ENCODE peak calls at places on chromosomes 16 and 17, in nine cellular contexts. J is foreskin keratinocyte; B is gastrocnemius medialis; S is body of pancreas; N is IMR-90; U is fibroblast of lung; L is mucosa of descending colon; C is CD8-positive, alpha-beta T cell; D is dorsolateral prefrontal cortex. X is an unnamed sample.

GRCh38 chr16:55760665-55761035 is 72.2 kb downstream of the CES1 start:
- DNase-seq in J (no peak), B (no peak), S (no peak), N (no peak), U (peak), L (no peak), C (no peak), D (no peak), X (peak)

GRCh38 chr17:64200080-64201042 is 62.7 kb downstream of the TEX2 start:
- DNase-seq in J (no peak), B (no peak), S (no peak), N (peak), U (peak), L (no peak), C (no peak), D (no peak), X (no peak)

GRCh38 chr16:66623755-66624154 is 19.3 kb downstream of the CMTM3 start:
- DNase-seq in J (no peak), B (no peak), S (no peak), N (no peak), U (no peak), L (no peak), C (no peak), D (no peak), X (no peak)

GRCh38 chr17:28900986-28901726 is 1.7 kb downstream of the DHRS13 start:
- DNase-seq in J (no peak), B (no peak), S (no peak), N (no peak), U (no peak), L (no peak), C (no peak), D (no peak), X (no peak)

GRCh38 chr17:79803997-79804855 is 7.3 kb upstream of the CBX8 start:
- DNase-seq in J (no peak), B (no peak), S (no peak), N (no peak), U (peak), L (no peak), C (no peak), D (no peak), X (no peak)

GRCh38 chr16:80601182-80601581 is 60.4 kb downstream of the DYNLRB2 start:
- DNase-seq in J (no peak), B (no peak), S (no peak), N (no peak), U (no peak), L (no peak), C (no peak), D (no peak), X (no peak)

GRCh38 chr17:38324732-38325131 is 19.0 kb downstream of the GPR179 start:
- DNase-seq in J (no peak), B (no peak), S (no peak), N (no peak), U (no peak), L (no peak), C (no peak), D (no peak), X (no peak)

GRCh38 chr17:58535431-58535830 is 21.0 kb upstream of the MTMR4 start:
- DNase-seq in J (no peak), B (no peak), S (no peak), N (peak), U (peak), L (no peak), C (no peak), D (no peak), X (no peak)

GRCh38 chr17:77700165-77700881 is 258.2 kb upstream of the TNRC6C start:
- DNase-seq in J (no peak), B (no peak), S (no peak), N (no peak), U (no peak), L (no peak), C (no peak), D (no peak), X (no peak)

GRCh38 chr16:47732806-47733150 is 271.6 kb downstream of the PHKB start:
- DNase-seq in J (peak), B (no peak), S (no peak), N (peak), U (peak), L (no peak), C (no peak), D (no peak), X (no peak)

GRCh38 chr17:42548070-42548837 is 4.5 kb upstream of the HSD17B1 start:
- DNase-seq in J (peak), B (no peak), S (peak), N (no peak), U (no peak), L (peak), C (peak), D (no peak), X (peak)

GRCh38 chr17:29784661-29785060 is 145.4 kb downstream of the SSH2 start:
- DNase-seq in J (peak), B (no peak), S (no peak), N (peak), U (peak), L (no peak), C (no peak), D (no peak), X (no peak)

GRCh38 chr17:37713624-37714023 is 31.2 kb downstream of the HNF1B start:
- DNase-seq in J (no peak), B (no peak), S (peak), N (no peak), U (no peak), L (no peak), C (no peak), D (no peak), X (no peak)

GRCh38 chr16:85681255-85681654 is 7.5 kb downstream of the GINS2 start:
- DNase-seq in J (no peak), B (no peak), S (no peak), N (no peak), U (no peak), L (peak), C (no peak), D (no peak), X (no peak)

GRCh38 chr16:69150146-69150865 is 17.9 kb downstream of the UTP4 start:
- DNase-seq in J (peak), B (peak), S (peak), N (peak), U (peak), L (peak), C (no peak), D (peak), X (peak)

GRCh38 chr17:8747731-8748130 is 3.1 kb upstream of the CCDC42 start:
- DNase-seq in J (no peak), B (no peak), S (no peak), N (no peak), U (no peak), L (no peak), C (no peak), D (no peak), X (no peak)

GRCh38 chr17:11643851-11644250 is 45.6 kb downstream of the DNAH9 start:
- DNase-seq in J (no peak), B (no peak), S (no peak), N (no peak), U (no peak), L (no peak), C (no peak), D (no peak), X (no peak)

GRCh38 chr17:49882434-49882833 is 34.6 kb upstream of the TAC4 start:
- DNase-seq in J (no peak), B (no peak), S (no peak), N (no peak), U (no peak), L (no peak), C (no peak), D (no peak), X (no peak)

GRCh38 chr17:6274310-6274709 is 160.6 kb downstream of the AIPL1 start:
- DNase-seq in J (no peak), B (no peak), S (no peak), N (no peak), U (no peak), L (no peak), C (no peak), D (no peak), X (no peak)

GRCh38 chr17:75864448-75864871 is 9.3 kb upstream of the WBP2 start:
- DNase-seq in J (peak), B (no peak), S (peak), N (peak), U (peak), L (peak), C (peak), D (no peak), X (no peak)

GRCh38 chr16:55115506-55115905 is 184.8 kb downstream of the IRX5 start:
- DNase-seq in J (no peak), B (no peak), S (no peak), N (no peak), U (no peak), L (no peak), C (no peak), D (no peak), X (no peak)

GRCh38 chr16:3971261-3971660 is 90.7 kb upstream of the CREBBP start:
- DNase-seq in J (peak), B (no peak), S (no peak), N (peak), U (peak), L (no peak), C (no peak), D (no peak), X (no peak)

GRCh38 chr17:83194189-83194565 is 114.8 kb downstream of the METRNL start:
- DNase-seq in J (no peak), B (no peak), S (peak), N (no peak), U (no peak), L (no peak), C (no peak), D (peak), X (no peak)

GRCh38 chr16:67944690-67945391 is 921 bp upstream of the LCAT start:
- DNase-seq in J (no peak), B (no peak), S (no peak), N (no peak), U (no peak), L (no peak), C (no peak), D (no peak), X (no peak)

GRCh38 chr17:33936764-33937163 is 318.3 kb upstream of the CCL2 start:
- DNase-seq in J (no peak), B (no peak), S (no peak), N (no peak), U (no peak), L (no peak), C (no peak), D (no peak), X (no peak)

GRCh38 chr16:12245923-12246290 is 269.4 kb downstream of the SNX29 start:
- DNase-seq in J (no peak), B (no peak), S (peak), N (no peak), U (no peak), L (peak), C (no peak), D (no peak), X (no peak)

GRCh38 chr17:13518271-13519000 is 83.3 kb downstream of the HS3ST3A1 start:
- DNase-seq in J (no peak), B (no peak), S (no peak), N (peak), U (peak), L (no peak), C (no peak), D (no peak), X (no peak)

GRCh38 chr16:3672571-3673041 is 18.1 kb downstream of the DNASE1 start:
- DNase-seq in J (no peak), B (no peak), S (no peak), N (no peak), U (no peak), L (no peak), C (no peak), D (no peak), X (no peak)

GRCh38 chr17:34980681-34981537 is 597 bp downstream of the LIG3 start:
- DNase-seq in J (peak), B (peak), S (peak), N (peak), U (peak), L (peak), C (peak), D (peak), X (peak)

GRCh38 chr17:33017366-33017765 is 25.7 kb downstream of the SPACA3 start:
- DNase-seq in J (no peak), B (no peak), S (no peak), N (no peak), U (no peak), L (no peak), C (no peak), D (no peak), X (no peak)

GRCh38 chr16:13897806-13898205 is 22.1 kb upstream of the ERCC4 start:
- DNase-seq in J (no peak), B (no peak), S (no peak), N (no peak), U (no peak), L (no peak), C (no peak), D (no peak), X (no peak)

GRCh38 chr16:13892301-13892700 is 27.7 kb upstream of the ERCC4 start:
- DNase-seq in J (no peak), B (no peak), S (no peak), N (no peak), U (no peak), L (no peak), C (no peak), D (no peak), X (no peak)

GRCh38 chr16:13895516-13895915 is 24.4 kb upstream of the ERCC4 start:
- DNase-seq in J (no peak), B (no peak), S (no peak), N (no peak), U (no peak), L (no peak), C (no peak), D (no peak), X (no peak)

GRCh38 chr16:13898233-13898632 is 21.7 kb upstream of the ERCC4 start:
- DNase-seq in J (no peak), B (no peak), S (no peak), N (no peak), U (no peak), L (no peak), C (no peak), D (no peak), X (no peak)

DNA sequence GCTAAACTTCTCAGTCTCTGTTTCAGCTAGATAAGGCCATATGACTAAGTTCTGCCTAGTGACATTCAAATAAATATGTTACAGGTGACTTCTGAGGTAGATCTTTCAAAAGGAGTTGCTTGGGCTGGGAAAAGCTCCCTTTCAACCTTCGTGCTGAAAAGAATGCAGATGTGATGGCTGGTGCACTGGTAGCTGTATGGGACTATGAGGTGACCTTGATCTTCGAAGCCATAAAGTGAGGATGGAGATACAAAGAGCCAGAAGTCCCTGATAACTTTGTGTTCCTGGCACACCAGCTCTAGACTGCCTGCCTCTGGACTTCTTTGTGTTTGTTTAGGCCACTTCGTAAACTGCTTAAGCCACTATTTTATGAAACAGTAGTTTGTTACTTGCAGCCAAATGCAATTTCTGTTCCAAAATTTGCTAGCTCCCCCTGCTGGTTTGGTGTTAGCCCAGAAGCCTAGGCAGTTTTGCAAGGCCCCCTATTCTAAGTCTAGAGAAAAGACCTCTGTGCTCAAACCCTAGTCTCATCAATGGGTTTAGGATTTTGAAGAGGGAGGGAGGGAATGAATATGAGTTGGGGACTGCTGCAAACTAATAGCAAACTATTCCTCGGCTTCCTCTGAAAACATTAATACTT is 23.3 kb upstream of the ERCC4 start:
- DNase-seq in J (no peak), B (no peak), S (no peak), N (peak), U (peak), L (no peak), C (no peak), D (no peak), X (no peak)
- TF ChIP-seq CTCF in J (peak), B (no peak), S (no peak), N (peak), U (peak), L (no peak), C (no peak), D (no peak), X (peak)

GRCh38 chr17:1203967-1204291 is 24.1 kb upstream of the ABR start:
- DNase-seq in J (no peak), B (no peak), S (no peak), N (no peak), U (no peak), L (no peak), C (no peak), D (no peak), X (no peak)

GRCh38 chr17:1200440-1200839 is 20.7 kb upstream of the ABR start:
- DNase-seq in J (no peak), B (no peak), S (no peak), N (no peak), U (no peak), L (no peak), C (no peak), D (no peak), X (no peak)

GRCh38 chr17:1206016-1206787 is 26.4 kb upstream of the ABR start:
- DNase-seq in J (no peak), B (no peak), S (peak), N (no peak), U (no peak), L (no peak), C (no peak), D (no peak), X (no peak)

GRCh38 chr17:1201132-1201702 is 21.4 kb upstream of the ABR start:
- DNase-seq in J (no peak), B (no peak), S (peak), N (no peak), U (no peak), L (no peak), C (peak), D (no peak), X (no peak)

DNA sequence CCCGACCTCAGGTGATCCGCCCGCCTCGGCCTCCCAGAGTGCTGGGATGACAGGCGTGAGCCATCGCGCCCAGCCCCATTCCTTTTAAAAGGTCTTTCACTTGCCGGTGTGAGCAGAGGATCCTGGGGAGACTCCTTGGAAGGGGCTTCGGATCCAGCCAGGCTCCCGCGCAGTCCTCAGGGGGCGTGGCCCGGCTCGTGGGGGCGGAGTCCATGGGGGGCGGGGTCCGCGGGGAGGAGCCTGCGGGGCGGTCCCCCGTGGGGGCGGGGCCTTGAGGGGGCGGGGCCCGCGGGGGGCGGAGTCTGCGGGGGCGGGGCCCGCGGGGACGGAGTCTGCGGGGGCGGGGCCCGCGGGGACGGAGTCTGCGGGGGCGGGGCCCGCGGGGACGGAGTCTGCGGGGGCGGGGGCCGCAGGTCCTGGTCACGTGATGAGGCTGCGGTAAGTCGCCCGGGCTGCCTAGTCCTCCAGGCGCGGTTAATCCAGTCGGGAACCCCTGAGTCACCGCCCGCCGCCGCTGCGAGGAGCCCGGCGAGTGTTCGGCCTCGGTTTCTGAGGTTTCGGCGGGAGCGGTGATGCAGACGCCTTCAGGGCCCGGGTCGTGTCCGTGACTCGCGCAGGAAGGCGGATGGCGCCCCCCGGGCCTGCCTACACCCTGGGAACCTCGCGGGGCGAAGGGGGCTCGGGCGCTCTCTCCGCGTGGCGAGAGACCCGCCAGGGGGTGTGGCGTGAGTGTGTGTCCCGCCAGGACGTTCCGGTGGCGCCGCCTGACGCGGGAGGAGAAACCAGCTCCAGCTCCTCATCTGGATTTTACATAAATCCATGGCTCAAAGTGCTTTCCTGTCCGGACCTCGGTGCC is 23.6 kb upstream of the ABR start:
- DNase-seq in J (peak), B (peak), S (peak), N (peak), U (peak), L (peak), C (peak), D (no peak), X (peak)
- TF ChIP-seq CTCF in J (peak), B (no peak), S (no peak), N (no peak), U (no peak), L (no peak), C (no peak), D (no peak), X (no peak)

GRCh38 chr17:2028737-2029136 is 1.2 kb upstream of the DPH1 start:
- DNase-seq in J (no peak), B (no peak), S (no peak), N (no peak), U (no peak), L (no peak), C (no peak), D (no peak), X (no peak)
- TF ChIP-seq CTCF in J (no peak), B (no peak), S (no peak), N (no peak), U (no peak), L (no peak), C (no peak), D (no peak), X (no peak)

DNA sequence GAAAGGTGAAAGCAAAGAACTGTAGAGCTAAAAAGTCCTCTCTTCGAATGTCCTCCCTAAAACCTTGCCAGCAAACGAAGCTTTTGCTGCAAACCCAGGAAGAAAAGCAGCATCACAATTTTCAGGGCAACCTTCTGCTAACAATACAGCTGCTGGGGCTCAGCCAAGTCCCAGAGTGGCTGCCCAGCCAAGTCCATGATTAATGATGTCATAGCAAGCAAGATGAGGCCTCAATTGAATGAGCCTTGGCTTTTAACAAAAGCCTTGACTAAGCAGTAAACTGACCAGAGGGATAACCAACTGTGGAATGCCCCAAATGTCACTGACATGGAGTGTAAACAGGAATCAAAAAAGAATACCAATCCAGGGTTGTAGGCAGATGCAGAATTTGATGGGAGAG is 342.7 kb downstream of the PMP22 start:
- DNase-seq in J (no peak), B (no peak), S (peak), N (no peak), U (peak), L (no peak), C (no peak), D (no peak), X (no peak)
- TF ChIP-seq CTCF in J (no peak), B (no peak), S (no peak), N (no peak), U (no peak), L (no peak), C (no peak), D (no peak), X (no peak)

GRCh38 chr16:1167276-1168107 is 14.6 kb downstream of the CACNA1H start:
- DNase-seq in J (no peak), B (no peak), S (peak), N (no peak), U (no peak), L (no peak), C (no peak), D (no peak), X (peak)

GRCh38 chr16:1171001-1171400 is 18.1 kb downstream of the CACNA1H start:
- DNase-seq in J (no peak), B (no peak), S (no peak), N (no peak), U (no peak), L (no peak), C (no peak), D (no peak), X (no peak)

GRCh38 chr16:1170076-1170418 is 17.1 kb downstream of the CACNA1H start:
- DNase-seq in J (no peak), B (no peak), S (no peak), N (no peak), U (no peak), L (no peak), C (no peak), D (no peak), X (no peak)

GRCh38 chr16:1168837-1169236 is 15.9 kb downstream of the CACNA1H start:
- DNase-seq in J (no peak), B (no peak), S (no peak), N (no peak), U (no peak), L (no peak), C (no peak), D (no peak), X (no peak)

GRCh38 chr16:1169285-1170075 is 16.6 kb downstream of the CACNA1H start:
- DNase-seq in J (no peak), B (no peak), S (no peak), N (no peak), U (no peak), L (no peak), C (no peak), D (no peak), X (no peak)
- TF ChIP-seq CTCF in J (no peak), B (no peak), S (no peak), N (no peak), U (no peak), L (no peak), C (no peak), D (no peak), X (no peak)

GRCh38 chr17:19867654-19868395 is at the start of gene ULK2:
- DNase-seq in J (peak), B (no peak), S (peak), N (peak), U (peak), L (peak), C (peak), D (no peak), X (peak)
- TF ChIP-seq CTCF in J (peak), B (no peak), S (no peak), N (peak), U (no peak), L (no peak), C (no peak), D (peak), X (peak)